ENCODE peak calls at places on chromosomes 5 and 9, in four cellular contexts. G is K562, N is HepG2, F is GM12878. P is an unnamed sample.

GRCh38 chr5:136212252-136212721 is 19.3 kb upstream of the SMIM32 start:
- DNase-seq in G (peak), N (peak), F (no peak), P (peak)

GRCh38 chr9:77839459-77840140 is 191.5 kb upstream of the GNA14 start:
- DNase-seq in G (no peak), N (peak), F (no peak), P (no peak)

GRCh38 chr5:14714706-14715105 is 50.2 kb downstream of the OTULIN start:
- DNase-seq in G (no peak), N (no peak), F (no peak), P (no peak)

GRCh38 chr5:111469293-111469896 is 42.9 kb downstream of the STARD4 start:
- DNase-seq in G (no peak), N (no peak), F (no peak), P (no peak)

GRCh38 chr5:68176802-68177479 is 38.6 kb upstream of the PIK3R1 start:
- DNase-seq in G (no peak), N (no peak), F (no peak), P (no peak)

GRCh38 chr9:4295160-4295559 is 4.7 kb downstream of the GLIS3 start:
- DNase-seq in G (no peak), N (no peak), F (no peak), P (no peak)

GRCh38 chr9:5800969-5801738 is 31.8 kb downstream of the ERMP1 start:
- DNase-seq in G (no peak), N (no peak), F (no peak), P (no peak)

GRCh38 chr9:88053888-88054501 is 79.7 kb upstream of the CDK20 start:
- DNase-seq in G (no peak), N (no peak), F (no peak), P (no peak)

GRCh38 chr9:94920439-94920951 is 194.0 kb downstream of the AOPEP start:
- DNase-seq in G (no peak), N (no peak), F (no peak), P (no peak)

GRCh38 chr5:33788922-33789321 is 102.9 kb downstream of the ADAMTS12 start:
- DNase-seq in G (no peak), N (no peak), F (no peak), P (no peak)

GRCh38 chr9:137213160-137214060 is 7.9 kb downstream of the NDOR1 start:
- DNase-seq in G (no peak), N (no peak), F (no peak), P (no peak)
- TF ChIP-seq CTCF in G (peak), N (peak), F (peak), P (no peak)

GRCh38 chr9:97804059-97804365 is 49.0 kb upstream of the FOXE1 start:
- DNase-seq in G (no peak), N (no peak), F (no peak), P (no peak)

GRCh38 chr9:97806721-97807120 is 46.3 kb upstream of the FOXE1 start:
- DNase-seq in G (no peak), N (no peak), F (no peak), P (no peak)

GRCh38 chr9:97801180-97801579 is 51.8 kb upstream of the FOXE1 start:
- DNase-seq in G (no peak), N (no peak), F (no peak), P (no peak)

GRCh38 chr9:97802276-97802675 is 50.8 kb upstream of the FOXE1 start:
- DNase-seq in G (no peak), N (peak), F (no peak), P (no peak)

GRCh38 chr9:97803167-97804058 is 49.6 kb upstream of the FOXE1 start:
- DNase-seq in G (peak), N (peak), F (no peak), P (peak)
- TF ChIP-seq NR2C2 in G (no peak), N (no peak), F (no peak), P (no peak)

DNA sequence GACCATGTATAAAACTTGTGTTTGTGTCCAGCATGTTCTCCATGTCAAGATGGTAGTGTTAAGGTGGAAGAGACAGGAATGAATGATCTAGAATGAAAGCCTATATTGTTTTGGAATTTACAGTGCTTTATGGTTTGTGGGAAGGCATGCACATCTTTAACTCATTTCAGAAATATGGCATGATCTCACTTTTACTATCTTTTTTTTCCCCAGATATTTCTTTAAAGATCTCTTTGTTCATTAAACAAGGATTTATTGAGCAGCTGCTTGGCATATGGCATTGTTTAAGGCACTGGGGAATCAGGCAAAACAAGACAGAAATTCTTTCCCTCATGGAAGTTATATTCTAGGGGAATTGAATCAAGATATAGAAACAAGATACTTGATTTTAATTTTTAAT is 51.7 kb downstream of the SLC12A2 start:
- DNase-seq in G (no peak), N (no peak), F (no peak), P (no peak)
- TF ChIP-seq ATF2 in G (no peak), N (no peak), F (no peak), P (no peak)

DNA sequence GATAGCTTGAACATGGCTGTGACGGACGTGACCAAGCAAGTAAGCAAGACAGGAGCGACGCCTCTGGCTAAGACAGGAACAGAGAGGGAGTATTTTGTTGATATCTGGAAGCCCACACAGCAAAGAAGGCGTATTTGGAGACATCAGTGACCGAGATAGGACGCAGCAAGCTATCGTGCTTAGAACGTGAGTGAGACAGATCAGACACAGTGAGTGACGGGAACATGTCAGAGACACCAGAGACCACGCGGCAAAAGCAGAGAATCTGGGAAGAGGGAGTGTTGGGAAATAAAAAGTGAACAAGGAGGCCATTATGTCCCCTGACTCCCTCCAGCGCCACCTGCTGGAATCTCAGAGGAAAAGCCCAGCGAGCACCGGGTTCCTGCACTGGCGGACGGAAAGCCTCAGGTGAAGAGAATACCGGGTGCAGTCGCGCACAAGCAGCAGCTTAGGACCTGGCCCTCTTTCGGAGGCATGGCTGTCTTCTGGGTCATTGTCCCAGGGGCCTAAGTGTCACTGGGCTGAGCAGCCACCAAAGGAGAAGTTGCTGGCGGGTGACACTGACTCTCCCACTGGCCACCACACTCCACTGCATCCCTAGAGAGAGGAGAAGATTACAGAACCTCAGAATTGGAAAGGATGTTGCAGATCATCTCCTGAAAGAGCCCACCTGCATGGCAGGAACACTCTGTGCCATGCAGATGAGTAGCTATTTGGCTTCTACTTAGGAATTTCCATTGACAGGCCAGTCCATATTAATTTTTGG is 99.1 kb downstream of the FBXO38 start:
- DNase-seq in G (peak), N (peak), F (peak), P (peak)
- TF ChIP-seq CTCF in G (peak), N (peak), F (peak), P (peak)

DNA sequence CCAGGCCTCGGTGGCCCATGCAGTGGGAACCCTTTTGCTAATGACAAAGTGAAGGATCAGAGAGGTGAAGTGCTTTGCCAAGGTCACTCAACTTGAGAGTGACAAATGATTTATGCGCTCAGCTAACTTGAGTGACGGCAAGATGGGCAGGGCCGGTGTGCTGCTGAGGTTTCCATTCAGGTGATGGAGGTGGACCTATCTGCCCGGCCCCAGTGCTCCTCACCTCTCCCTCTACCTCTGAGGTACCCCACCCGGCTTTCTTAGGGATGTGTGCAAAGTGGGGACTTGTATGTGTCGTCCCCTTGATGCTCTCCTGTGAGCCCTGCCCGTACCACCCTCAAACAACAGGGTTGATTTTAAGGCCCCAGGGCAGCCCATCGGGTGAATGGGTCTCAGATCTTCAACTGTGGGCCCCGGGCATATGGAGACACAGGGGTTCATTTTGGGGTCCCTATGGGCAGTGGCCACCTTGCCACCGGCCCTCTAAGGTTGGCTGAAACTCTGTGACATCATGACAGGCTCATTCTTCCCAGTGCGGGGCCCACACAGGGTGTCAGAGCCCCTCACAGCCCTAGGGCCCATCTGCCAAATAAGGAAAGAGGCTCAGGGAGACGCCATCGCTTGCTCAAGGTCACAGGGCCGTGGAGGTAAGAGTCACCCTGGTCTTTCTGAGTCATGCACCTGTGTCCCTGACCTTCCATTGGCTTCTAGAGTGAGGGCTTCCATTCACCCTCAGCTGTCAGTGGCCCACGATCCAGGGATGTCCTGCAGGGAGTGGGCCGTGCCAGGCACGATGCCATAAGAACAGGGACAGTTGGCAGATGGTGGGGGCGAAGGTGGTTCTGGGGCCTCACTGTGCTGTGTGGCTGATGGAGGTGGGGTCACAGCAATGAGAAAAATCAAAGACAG is 170.6 kb upstream of the MVB12B start:
- DNase-seq in G (no peak), N (no peak), F (no peak), P (no peak)
- TF ChIP-seq NR2C2 in G (no peak), N (no peak), F (no peak), P (no peak)

GRCh38 chr5:92951746-92952145 is 629.3 kb downstream of the NR2F1-AS1 start:
- DNase-seq in G (no peak), N (no peak), F (no peak), P (no peak)
- TF ChIP-seq ATF2 in G (no peak), N (no peak), F (no peak), P (no peak)

DNA sequence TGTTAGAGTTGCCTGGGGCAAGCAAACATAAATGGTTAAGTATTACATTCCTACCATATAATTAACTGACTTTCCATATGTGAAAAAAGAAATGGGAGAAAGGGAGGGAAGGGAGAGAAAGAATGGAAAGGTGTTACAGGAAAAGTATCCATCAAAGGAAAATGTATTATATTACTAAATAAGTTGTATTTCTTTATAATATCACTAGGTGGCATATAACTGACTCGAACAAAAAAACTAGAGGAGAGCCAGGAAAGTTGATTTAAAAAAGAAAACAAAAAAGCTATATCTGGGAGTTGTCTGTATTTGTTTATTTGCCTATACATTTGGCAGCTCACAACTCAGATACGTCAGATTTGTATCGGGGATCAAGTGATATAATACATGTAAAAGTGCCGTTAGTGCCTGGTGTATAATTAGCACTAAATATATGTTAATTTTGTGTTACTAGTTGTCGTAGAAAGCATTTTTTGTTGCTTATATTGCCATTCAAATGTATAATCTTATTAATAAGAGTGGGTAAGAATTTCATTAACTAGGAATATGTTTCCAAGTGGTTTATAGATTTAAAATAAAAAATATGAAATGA is 59.6 kb upstream of the ADAMTS19 start:
- DNase-seq in G (no peak), N (no peak), F (no peak), P (no peak)
- TF ChIP-seq CTCF in G (no peak), N (no peak), F (no peak), P (no peak)

DNA sequence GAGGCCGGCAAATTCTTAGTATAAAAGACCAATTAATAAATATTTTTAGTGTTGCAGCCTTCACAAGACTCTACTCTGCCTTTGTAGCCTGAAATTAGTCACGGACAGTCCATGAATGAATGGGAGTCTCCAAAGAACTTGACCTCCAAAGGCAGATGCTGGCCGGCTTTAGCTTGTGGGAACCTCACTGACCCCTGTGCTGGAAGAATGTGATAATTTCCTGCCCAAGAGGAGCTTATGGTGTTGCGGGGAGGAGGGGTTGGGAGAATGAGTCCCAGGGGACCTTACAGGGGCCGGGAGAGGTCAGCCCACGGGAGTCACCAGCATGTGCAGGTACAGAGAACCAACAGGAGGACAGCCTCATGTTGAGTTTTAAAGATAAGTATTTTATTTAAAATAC is 143.1 kb downstream of the IRX2 start:
- DNase-seq in G (no peak), N (no peak), F (no peak), P (no peak)
- TF ChIP-seq NR2C2 in G (no peak), N (no peak), F (no peak), P (no peak)

DNA sequence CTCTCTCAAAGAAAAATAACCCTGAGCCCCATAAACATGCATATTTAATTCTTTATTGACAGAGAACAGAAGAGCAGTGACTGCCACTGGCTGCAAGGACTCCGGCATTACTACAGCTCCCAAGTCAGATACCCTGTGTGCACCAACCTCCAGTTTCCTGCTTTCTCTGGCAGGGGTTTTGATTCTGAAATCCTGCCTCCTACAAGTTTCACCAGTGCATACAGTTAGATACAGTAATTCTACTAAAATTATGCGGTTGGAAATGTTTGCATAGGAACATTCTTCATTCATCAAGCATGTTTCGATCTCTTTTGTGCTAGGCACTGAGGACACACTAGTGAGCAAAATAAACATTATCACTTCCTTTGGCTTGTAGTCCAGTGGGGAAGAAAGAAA is 152.2 kb downstream of the TMEM167A start:
- DNase-seq in G (no peak), N (no peak), F (no peak), P (no peak)
- TF ChIP-seq ATF2 in G (no peak), N (no peak), F (no peak), P (no peak)

GRCh38 chr9:92501671-92502393 is 19.5 kb upstream of the ASPN start:
- DNase-seq in G (peak), N (peak), F (no peak), P (peak)
- TF ChIP-seq CTCF in G (peak), N (peak), F (peak), P (no peak)

P was measured in WTC11.